ENCODE peak calls at places on chromosome 16, in five cellular contexts. Y is hypothalamus, Z is AG08396, C is sciatic nerve, D is A673. V is an unnamed sample.
A peak's percentile ranks its signal among the peaks of the same experiment; 100 is the strongest.

GRCh38 chr16:12096162-12096781 is 119.7 kb downstream of the SNX29 start:
- DNase-seq in Y (no peak), Z (peak; percentile 44), C (peak; percentile 46), D (no peak), V (no peak)

GRCh38 chr16:63629272-63629671 is 1492.6 kb downstream of the CDH11 start:
- DNase-seq in Y (no peak), Z (no peak), C (no peak), D (no peak), V (no peak)

GRCh38 chr16:49575352-49576172 is 202.0 kb downstream of the C16orf78 start:
- DNase-seq in Y (no peak), Z (no peak), C (no peak), D (no peak), V (no peak)

GRCh38 chr16:85564277-85565051 is 48.7 kb upstream of the GSE1 start:
- DNase-seq in Y (no peak), Z (no peak), C (no peak), D (no peak), V (no peak)

GRCh38 chr16:24829153-24829552 is 16.6 kb upstream of the SLC5A11 start:
- DNase-seq in Y (no peak), Z (no peak), C (no peak), D (no peak), V (no peak)

GRCh38 chr16:12097523-12098428 is 121.2 kb downstream of the SNX29 start:
- DNase-seq in Y (peak; percentile 21), Z (peak; percentile 73), C (peak; percentile 69), D (no peak), V (no peak)

GRCh38 chr16:75931043-75931442 is 204.8 kb upstream of the CPHXL start:
- DNase-seq in Y (no peak), Z (no peak), C (no peak), D (no peak), V (no peak)

GRCh38 chr16:200388-200787 is 20.1 kb downstream of the HBQ1 start:
- DNase-seq in Y (no peak), Z (no peak), C (no peak), D (peak; percentile 30), V (no peak)

GRCh38 chr16:2210386-2211365 is at the start of gene BRICD5:
- DNase-seq in Y (no peak), Z (no peak), C (no peak), D (no peak), V (no peak)

GRCh38 chr16:66899945-66900688 is 18.6 kb downstream of the CDH16 start:
- DNase-seq in Y (no peak), Z (peak; percentile 72), C (peak; percentile 86), D (peak; percentile 63), V (peak; percentile 76)

GRCh38 chr16:49750341-49751011 is 105.4 kb downstream of the ZNF423 start:
- DNase-seq in Y (no peak), Z (no peak), C (no peak), D (no peak), V (no peak)

GRCh38 chr16:64964126-64964540 is 157.7 kb downstream of the CDH11 start:
- DNase-seq in Y (no peak), Z (no peak), C (no peak), D (peak; percentile 41), V (no peak)

GRCh38 chr16:85142129-85142513 is 29.8 kb upstream of the CIBAR2 start:
- DNase-seq in Y (no peak), Z (no peak), C (no peak), D (no peak), V (no peak)

GRCh38 chr16:57960310-57960709 is 10.6 kb downstream of the CNGB1 start:
- DNase-seq in Y (no peak), Z (no peak), C (no peak), D (no peak), V (no peak)

GRCh38 chr16:87953308-87954208 is 2.3 kb downstream of the BANP start:
- DNase-seq in Y (no peak), Z (no peak), C (no peak), D (no peak), V (no peak)

GRCh38 chr16:61480250-61480649 is 556.0 kb downstream of the CDH8 start:
- DNase-seq in Y (no peak), Z (no peak), C (no peak), D (no peak), V (no peak)

GRCh38 chr16:4799171-4799855 is 3.1 kb downstream of the ROGDI start:
- DNase-seq in Y (no peak), Z (no peak), C (no peak), D (no peak), V (no peak)

GRCh38 chr16:67530013-67530939 is 1.6 kb downstream of the RIPOR1 start:
- DNase-seq in Y (no peak), Z (peak; percentile 90), C (peak; percentile 84), D (no peak), V (peak; percentile 62)

GRCh38 chr16:57865746-57866528 is 63.6 kb upstream of the KIFC3 start:
- DNase-seq in Y (no peak), Z (no peak), C (no peak), D (no peak), V (no peak)

GRCh38 chr16:82329070-82329469 is 159.0 kb upstream of the MPHOSPH6 start:
- DNase-seq in Y (no peak), Z (no peak), C (no peak), D (no peak), V (no peak)

GRCh38 chr16:50386819-50387218 is 18.0 kb upstream of the BRD7 start:
- DNase-seq in Y (no peak), Z (no peak), C (no peak), D (no peak), V (no peak)